ENCODE peak calls at places on chromosomes 16 and 17, in ten cellular contexts. V is H7, X is astrocyte of the spinal cord, E is AG04450, W is heart right ventricle, C is cardiac fibroblast, S is choroid plexus epithelial cell, U is psoas muscle, H is coronary artery, I is prostate gland. T is an unnamed sample.
A peak's percentile ranks its signal among the peaks of the same experiment; 100 is the strongest.

GRCh38 chr16:88677721-88678120 is 8.6 kb downstream of the SNAI3 start:
- DNase-seq in V (no peak), X (no peak), E (no peak), W (no peak), C (no peak), S (no peak), U (no peak), H (no peak), I (no peak), T (no peak)

GRCh38 chr17:45428954-45429337 is 3.7 kb downstream of the ARHGAP27 start:
- DNase-seq in V (no peak), X (no peak), E (no peak), W (no peak), C (no peak), S (no peak), U (peak; percentile 39), H (no peak), I (no peak), T (no peak)

GRCh38 chr16:5622234-5622884 is 524.8 kb upstream of the EEF2KMT start:
- DNase-seq in V (no peak), X (no peak), E (no peak), W (no peak), C (no peak), S (no peak), U (no peak), H (no peak), I (no peak), T (no peak)

GRCh38 chr16:77971306-77972131 is 50.8 kb upstream of the CLEC3A start:
- DNase-seq in V (peak; percentile 72), X (peak; percentile 72), E (peak; percentile 59), W (peak; percentile 80), C (peak; percentile 75), S (peak; percentile 85), U (peak; percentile 83), H (peak; percentile 81), I (peak; percentile 78), T (peak; percentile 79)

GRCh38 chr16:66204761-66205160 is 161.7 kb upstream of the CDH5 start:
- DNase-seq in V (no peak), X (peak; percentile 72), E (no peak), W (no peak), C (peak; percentile 86), S (peak; percentile 34), U (no peak), H (no peak), I (no peak), T (peak; percentile 59)

GRCh38 chr16:75301804-75302203 is 50.4 kb upstream of the BCAR1 start:
- DNase-seq in V (no peak), X (no peak), E (no peak), W (no peak), C (no peak), S (no peak), U (no peak), H (no peak), I (no peak), T (no peak)

GRCh38 chr16:69820926-69821541 is 58.9 kb downstream of the WWP2 start:
- DNase-seq in V (no peak), X (no peak), E (no peak), W (no peak), C (peak; percentile 40), S (no peak), U (peak; percentile 61), H (peak; percentile 80), I (peak; percentile 31), T (peak; percentile 6)

GRCh38 chr16:75774197-75774596 is 47.9 kb upstream of the CPHXL start:
- DNase-seq in V (no peak), X (no peak), E (no peak), W (no peak), C (no peak), S (no peak), U (no peak), H (no peak), I (no peak), T (no peak)

GRCh38 chr17:9389116-9389515 is 186.5 kb downstream of the STX8 start:
- DNase-seq in V (peak; percentile 15), X (peak; percentile 77), E (peak; percentile 77), W (no peak), C (peak; percentile 60), S (peak; percentile 98), U (no peak), H (no peak), I (no peak), T (peak; percentile 85)

GRCh38 chr16:909281-910000 is 61.3 kb downstream of the LMF1 start:
- DNase-seq in V (no peak), X (no peak), E (no peak), W (no peak), C (no peak), S (no peak), U (peak; percentile 39), H (no peak), I (no peak), T (no peak)

GRCh38 chr16:27967169-27967568 is 96.3 kb downstream of the GSG1L start:
- DNase-seq in V (no peak), X (no peak), E (no peak), W (no peak), C (no peak), S (no peak), U (no peak), H (peak; percentile 35), I (no peak), T (no peak)

GRCh38 chr16:13236308-13236707 is 334.9 kb downstream of the SHISA9 start:
- DNase-seq in V (no peak), X (no peak), E (no peak), W (no peak), C (no peak), S (no peak), U (no peak), H (no peak), I (no peak), T (no peak)

GRCh38 chr16:18938986-18939385 is 12.8 kb upstream of the SMG1 start:
- DNase-seq in V (no peak), X (no peak), E (no peak), W (no peak), C (no peak), S (no peak), U (no peak), H (no peak), I (no peak), T (no peak)

DNA sequence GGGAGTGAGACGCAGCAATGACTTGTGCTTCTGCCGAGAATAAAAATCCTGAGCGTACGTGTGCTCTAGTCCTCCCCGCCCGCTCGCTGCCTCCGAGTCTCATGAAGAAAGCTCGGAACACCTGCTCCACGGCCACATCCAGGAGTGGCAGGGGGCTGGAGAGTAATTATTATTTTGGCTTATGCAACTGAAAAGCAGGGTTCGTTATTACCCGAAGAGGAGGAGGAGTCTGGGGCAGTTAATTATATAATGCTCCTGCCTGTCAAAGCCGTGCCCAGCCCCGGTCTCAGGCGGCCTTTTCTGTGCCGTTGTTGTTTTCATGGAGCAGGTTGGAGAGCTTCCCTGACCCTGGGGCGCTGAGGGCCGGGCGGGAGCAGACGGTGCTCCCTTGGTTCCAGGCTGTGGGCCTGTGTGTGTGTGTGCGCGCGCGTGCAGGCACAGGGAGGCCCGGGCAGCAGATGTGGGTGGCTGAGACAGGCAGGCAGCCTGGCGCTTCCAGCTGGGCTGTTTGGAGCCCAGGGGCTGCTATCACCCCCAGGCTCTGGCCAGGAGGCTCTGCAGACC is 2.3 kb downstream of the JPH3 start:
- DNase-seq in V (no peak), X (no peak), E (no peak), W (no peak), C (no peak), S (no peak), U (no peak), H (no peak), I (no peak), T (no peak)
- H3K4me3 ChIP-seq in V (no peak overlapping the region), X (no peak overlapping the region), E (no peak overlapping the region), W (no peak overlapping the region), C (no peak overlapping the region), S (no peak overlapping the region), U (no peak overlapping the region), H (no peak overlapping the region), I (no peak overlapping the region), T (no peak overlapping the region)

DNA sequence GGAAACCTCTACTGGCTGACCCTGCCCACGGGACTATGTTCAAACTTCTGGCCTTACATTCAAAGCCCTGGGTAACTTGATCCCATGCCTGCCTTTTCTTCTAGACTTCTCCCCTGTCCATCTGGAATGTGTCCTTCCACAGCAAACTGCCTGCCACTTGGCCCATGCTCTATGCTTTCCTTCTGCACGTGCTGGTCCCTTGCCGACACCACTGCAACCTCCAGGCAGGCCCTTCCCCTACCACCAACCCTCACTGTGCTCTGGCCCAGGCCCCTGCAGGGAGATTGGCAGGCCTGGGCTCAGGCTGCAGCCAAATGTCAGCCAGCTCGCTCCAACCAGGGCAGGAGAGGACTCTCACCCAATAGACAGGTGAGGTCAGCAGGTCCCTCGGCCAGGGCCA is 11.0 kb downstream of the HSD11B2 start:
- DNase-seq in V (peak; percentile 46), X (no peak), E (no peak), W (no peak), C (no peak), S (peak; percentile 40), U (no peak), H (no peak), I (no peak), T (no peak)
- H3K4me3 ChIP-seq in V (no peak overlapping the region), X (no peak overlapping the region), E (no peak overlapping the region), W (no peak overlapping the region), C (no peak overlapping the region), S (no peak overlapping the region), U (no peak overlapping the region), H (no peak overlapping the region), I (no peak overlapping the region), T (no peak overlapping the region)

GRCh38 chr16:29975134-29975538 is 1.5 kb downstream of the TAOK2 start:
- DNase-seq in V (peak; percentile 28), X (no peak), E (no peak), W (no peak), C (no peak), S (no peak), U (no peak), H (no peak), I (no peak), T (no peak)
- H3K4me3 ChIP-seq in V (peak overlapping the region; percentile 90), X (peak overlapping the region; percentile 93), E (peak overlapping the region; percentile 92), W (peak overlapping the region; percentile 85), C (peak overlapping the region; percentile 92), S (peak overlapping the region; percentile 98), U (peak overlapping the region; percentile 95), H (peak overlapping the region; percentile 89), I (peak overlapping the region; percentile 93), T (peak overlapping the region; percentile 93)

GRCh38 chr16:86854058-86854621 is 275.8 kb downstream of the FOXL1 start:
- DNase-seq in V (no peak), X (peak; percentile 73), E (no peak), W (no peak), C (peak; percentile 26), S (peak; percentile 54), U (no peak), H (no peak), I (no peak), T (no peak)

GRCh38 chr16:86852135-86852534 is 273.8 kb downstream of the FOXL1 start:
- DNase-seq in V (no peak), X (no peak), E (no peak), W (no peak), C (no peak), S (no peak), U (no peak), H (no peak), I (no peak), T (no peak)

GRCh38 chr16:86856946-86857586 is 278.7 kb downstream of the FOXL1 start:
- DNase-seq in V (no peak), X (no peak), E (no peak), W (no peak), C (no peak), S (no peak), U (no peak), H (no peak), I (no peak), T (no peak)

GRCh38 chr16:86857807-86858206 is 279.5 kb downstream of the FOXL1 start:
- DNase-seq in V (no peak), X (no peak), E (no peak), W (no peak), C (no peak), S (no peak), U (no peak), H (no peak), I (no peak), T (no peak)

GRCh38 chr16:86854895-86855294 is 276.5 kb downstream of the FOXL1 start:
- DNase-seq in V (no peak), X (peak; percentile 47), E (peak; percentile 24), W (no peak), C (no peak), S (peak; percentile 34), U (no peak), H (no peak), I (no peak), T (no peak)
- H3K4me3 ChIP-seq in V (no peak overlapping the region), X (no peak overlapping the region), E (no peak overlapping the region), W (no peak overlapping the region), C (no peak overlapping the region), S (no peak overlapping the region), U (no peak overlapping the region), H (no peak overlapping the region), I (no peak overlapping the region), T (no peak overlapping the region)

T was measured in fibroblast of pulmonary artery.